ENCODE peak calls at places on chromosomes 4 and X, in eight cellular contexts. One of them, this sample, is unnamed.

GRCh38 chrX:129938081-129938480 is 32.1 kb downstream of the UTP14A start:
- DNase-seq in RPMI8226: no peak
- DNase-seq in right atrium auricular region: no peak
- DNase-seq in spleen: no peak
- DNase-seq in cardiac muscle cell: no peak
- DNase-seq in mesendoderm: no peak
- DNase-seq in aorta: no peak
- DNase-seq in astrocyte of the spinal cord: no peak
- DNase-seq in this sample: no peak

GRCh38 chr4:163762756-163763155 is 268.3 kb downstream of the TMA16 start:
- DNase-seq in RPMI8226: no peak
- DNase-seq in right atrium auricular region: no peak
- DNase-seq in spleen: no peak
- DNase-seq in cardiac muscle cell: no peak
- DNase-seq in mesendoderm: no peak
- DNase-seq in aorta: no peak
- DNase-seq in astrocyte of the spinal cord: no peak
- DNase-seq in this sample: no peak

GRCh38 chr4:183344523-183345255 is 22.5 kb upstream of the CLDN24 start:
- DNase-seq in RPMI8226: no peak
- DNase-seq in right atrium auricular region: no peak
- DNase-seq in spleen: peak
- DNase-seq in cardiac muscle cell: no peak
- DNase-seq in mesendoderm: no peak
- DNase-seq in aorta: no peak
- DNase-seq in astrocyte of the spinal cord: no peak
- DNase-seq in this sample: no peak

GRCh38 chr4:73589887-73590801 is 30.1 kb downstream of the RASSF6 start:
- DNase-seq in RPMI8226: peak
- DNase-seq in right atrium auricular region: no peak
- DNase-seq in spleen: no peak
- DNase-seq in cardiac muscle cell: peak
- DNase-seq in mesendoderm: peak
- DNase-seq in aorta: no peak
- DNase-seq in astrocyte of the spinal cord: no peak
- DNase-seq in this sample: peak

GRCh38 chrX:16658284-16658683 is 8.3 kb downstream of the S100G start:
- DNase-seq in RPMI8226: no peak
- DNase-seq in right atrium auricular region: no peak
- DNase-seq in spleen: no peak
- DNase-seq in cardiac muscle cell: peak
- DNase-seq in mesendoderm: no peak
- DNase-seq in aorta: no peak
- DNase-seq in astrocyte of the spinal cord: peak
- DNase-seq in this sample: no peak

GRCh38 chr4:41307633-41308032 is 50.9 kb downstream of the UCHL1 start:
- DNase-seq in RPMI8226: no peak
- DNase-seq in right atrium auricular region: no peak
- DNase-seq in spleen: no peak
- DNase-seq in cardiac muscle cell: peak
- DNase-seq in mesendoderm: peak
- DNase-seq in aorta: no peak
- DNase-seq in astrocyte of the spinal cord: no peak
- DNase-seq in this sample: no peak

GRCh38 chr4:58502839-58503238 is 1392.7 kb upstream of the IGFBP7 start:
- DNase-seq in RPMI8226: no peak
- DNase-seq in right atrium auricular region: no peak
- DNase-seq in spleen: no peak
- DNase-seq in cardiac muscle cell: no peak
- DNase-seq in mesendoderm: no peak
- DNase-seq in aorta: no peak
- DNase-seq in astrocyte of the spinal cord: no peak
- DNase-seq in this sample: no peak

GRCh38 chr4:8291036-8291682 is 21.6 kb downstream of the HTRA3 start:
- DNase-seq in RPMI8226: no peak
- DNase-seq in right atrium auricular region: no peak
- DNase-seq in spleen: peak
- DNase-seq in cardiac muscle cell: no peak
- DNase-seq in mesendoderm: no peak
- DNase-seq in aorta: peak
- DNase-seq in astrocyte of the spinal cord: no peak
- DNase-seq in this sample: no peak

GRCh38 chr4:150821641-150822040 is 193.4 kb downstream of the LRBA start:
- DNase-seq in RPMI8226: no peak
- DNase-seq in right atrium auricular region: no peak
- DNase-seq in spleen: no peak
- DNase-seq in cardiac muscle cell: no peak
- DNase-seq in mesendoderm: peak
- DNase-seq in aorta: no peak
- DNase-seq in astrocyte of the spinal cord: no peak
- DNase-seq in this sample: no peak

GRCh38 chr4:122539861-122540465 is 80.9 kb downstream of the IL21 start:
- DNase-seq in RPMI8226: no peak
- DNase-seq in right atrium auricular region: no peak
- DNase-seq in spleen: no peak
- DNase-seq in cardiac muscle cell: no peak
- DNase-seq in mesendoderm: no peak
- DNase-seq in aorta: no peak
- DNase-seq in astrocyte of the spinal cord: no peak
- DNase-seq in this sample: no peak

This sample was measured in OCI-LY7.